ENCODE peak calls at places on chromosome 5, in five cellular contexts. B is IMR-90, W is mesendoderm, P is neuronal stem cell, N is H1. F is an unnamed sample.

GRCh38 chr5:14191325-14191724 is 48.2 kb downstream of the TRIO start:
- DNase-seq in B (no peak), W (no peak), P (no peak), N (no peak), F (no peak)

GRCh38 chr5:10036136-10036535 is 213.6 kb downstream of the ATPSCKMT start:
- DNase-seq in B (peak; percentile 58), W (no peak), P (no peak), N (no peak), F (no peak)

GRCh38 chr5:175246242-175246891 is 197.6 kb downstream of the DRD1 start:
- DNase-seq in B (peak; percentile 98), W (peak; percentile 71), P (no peak), N (peak; percentile 5), F (peak; percentile 61)

GRCh38 chr5:128644863-128645262 is 106.8 kb upstream of the FBN2 start:
- DNase-seq in B (peak; percentile 96), W (no peak), P (no peak), N (no peak), F (peak; percentile 60)

GRCh38 chr5:96413028-96413427 is 20.0 kb downstream of the PCSK1 start:
- DNase-seq in B (no peak), W (no peak), P (no peak), N (no peak), F (no peak)

GRCh38 chr5:135034186-135034962 is at the start of gene PITX1:
- DNase-seq in B (peak; percentile 69), W (peak; percentile 81), P (peak; percentile 64), N (no peak), F (peak; percentile 68)

GRCh38 chr5:53091304-53091703 is 18.3 kb downstream of the MOCS2 start:
- DNase-seq in B (peak; percentile 72), W (peak; percentile 21), P (no peak), N (no peak), F (peak; percentile 38)

GRCh38 chr5:164504141-164504772 is 998.8 kb downstream of the MAT2B start:
- DNase-seq in B (peak; percentile 69), W (peak; percentile 59), P (peak; percentile 56), N (no peak), F (peak; percentile 61)

GRCh38 chr5:96297867-96298266 is 135.2 kb downstream of the PCSK1 start:
- DNase-seq in B (peak; percentile 100), W (no peak), P (no peak), N (no peak), F (peak; percentile 100)

GRCh38 chr5:91706785-91707520 is 323.8 kb upstream of the ARRDC3 start:
- DNase-seq in B (no peak), W (no peak), P (no peak), N (no peak), F (no peak)

GRCh38 chr5:34490501-34491250 is 165.5 kb upstream of the RAI14 start:
- DNase-seq in B (no peak), W (peak; percentile 83), P (no peak), N (no peak), F (peak; percentile 73)

GRCh38 chr5:42950466-42951168 is 89.5 kb downstream of the ANXA2R start:
- DNase-seq in B (peak; percentile 100), W (peak; percentile 79), P (no peak), N (no peak), F (peak; percentile 96)

GRCh38 chr5:125148076-125148475 is 401.6 kb upstream of the ZNF608 start:
- DNase-seq in B (no peak), W (no peak), P (no peak), N (no peak), F (no peak)

GRCh38 chr5:96638566-96638965 is 23.6 kb upstream of the CAST start:
- DNase-seq in B (no peak), W (no peak), P (no peak), N (no peak), F (no peak)

GRCh38 chr5:115455241-115455640 is 89.3 kb downstream of the FEM1C start:
- DNase-seq in B (peak; percentile 85), W (no peak), P (no peak), N (no peak), F (peak; percentile 88)

GRCh38 chr5:93126634-93127033 is 454.4 kb downstream of the NR2F1-AS1 start:
- DNase-seq in B (peak; percentile 72), W (no peak), P (no peak), N (no peak), F (no peak)

GRCh38 chr5:176819476-176819875 is 9.1 kb downstream of the UNC5A start:
- DNase-seq in B (no peak), W (peak; percentile 22), P (no peak), N (no peak), F (no peak)

GRCh38 chr5:113142186-113142585 is 165.6 kb downstream of the DCP2 start:
- DNase-seq in B (no peak), W (no peak), P (no peak), N (no peak), F (no peak)

GRCh38 chr5:98775962-98776687 is 2.7 kb downstream of the RGMB start:
- DNase-seq in B (peak; percentile 81), W (no peak), P (no peak), N (no peak), F (peak; percentile 57)

GRCh38 chr5:74685979-74686631 is 1.1 kb downstream of the HEXB start:
- DNase-seq in B (peak; percentile 68), W (peak; percentile 14), P (no peak), N (no peak), F (peak; percentile 22)

GRCh38 chr5:95808686-95809413 is 13.7 kb downstream of the GLRX start:
- DNase-seq in B (peak; percentile 52), W (no peak), P (no peak), N (no peak), F (peak; percentile 86)

GRCh38 chr5:81751836-81752643 is 1.1 kb upstream of the SSBP2 start:
- DNase-seq in B (no peak), W (peak; percentile 50), P (peak; percentile 57), N (no peak), F (no peak)

GRCh38 chr5:139708434-139708849 is 60.3 kb downstream of the CXXC5 start:
- DNase-seq in B (no peak), W (no peak), P (no peak), N (no peak), F (no peak)

GRCh38 chr5:15365040-15365439 is 134.9 kb upstream of the FBXL7 start:
- DNase-seq in B (no peak), W (no peak), P (no peak), N (no peak), F (no peak)

GRCh38 chr5:16791036-16791705 is 144.9 kb downstream of the MYO10 start:
- DNase-seq in B (peak; percentile 74), W (peak; percentile 48), P (peak; percentile 58), N (no peak), F (peak; percentile 79)

GRCh38 chr5:80408475-80408875 is 611 bp downstream of the ZFYVE16 start:
- DNase-seq in B (peak; percentile 38), W (peak; percentile 85), P (no peak), N (peak; percentile 21), F (peak; percentile 83)

GRCh38 chr5:80408976-80409926 is 1.4 kb downstream of the ZFYVE16 start:
- DNase-seq in B (peak; percentile 19), W (no peak), P (no peak), N (no peak), F (peak; percentile 43)

GRCh38 chr5:80406980-80407734 is 707 bp upstream of the ZFYVE16 start:
- DNase-seq in B (peak; percentile 1), W (no peak), P (peak; percentile 4), N (no peak), F (peak; percentile 77)

GRCh38 chr5:80411589-80412219 is 3.8 kb downstream of the ZFYVE16 start:
- DNase-seq in B (peak; percentile 7), W (no peak), P (no peak), N (no peak), F (peak; percentile 9)

DNA sequence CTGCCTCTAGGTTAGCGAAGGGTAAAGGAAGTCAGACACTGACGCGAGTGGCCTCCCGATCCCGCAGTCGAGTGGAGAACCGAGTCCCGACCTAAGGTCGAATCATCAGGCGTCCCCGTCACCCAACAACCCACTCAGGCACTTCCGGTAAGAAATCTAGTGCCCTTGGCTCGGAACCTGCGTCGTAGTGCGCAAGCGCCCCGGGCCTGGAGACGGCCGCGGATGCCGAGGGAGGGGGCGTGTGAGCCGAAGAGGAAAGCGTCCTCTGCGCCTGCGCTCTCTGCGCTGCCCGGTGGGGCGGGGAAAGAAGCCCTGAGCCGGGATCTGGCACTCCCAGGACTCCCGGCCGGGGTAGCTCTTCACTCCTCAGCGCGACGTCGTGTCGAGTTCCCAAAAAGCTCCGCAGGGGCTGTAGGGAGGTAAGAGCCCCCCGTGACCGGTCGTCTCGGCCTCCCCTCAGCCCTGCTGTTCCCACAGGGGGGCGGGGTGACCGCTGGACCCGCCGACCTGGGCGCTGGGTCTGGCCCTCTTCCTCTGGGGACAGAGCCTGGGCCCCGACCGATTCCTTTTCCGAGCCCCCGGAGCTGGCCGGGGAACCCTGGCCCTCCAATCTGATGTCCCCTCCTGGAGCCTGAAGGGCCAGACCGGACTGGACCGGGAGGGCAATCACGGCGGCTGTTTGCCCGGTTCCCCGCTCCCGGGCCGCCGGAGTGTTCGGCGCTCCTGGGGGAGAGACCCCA is at the start of gene ZFYVE16:
- DNase-seq in B (peak; percentile 96), W (peak; percentile 98), P (peak; percentile 96), N (peak; percentile 85), F (peak; percentile 98)
- H2BK5ac ChIP-seq in B (peak within 1 kb of the TSS; percentile 92), W (peak within 1 kb of the TSS; percentile 76), P (peak within 1 kb of the TSS; percentile 91), N (peak within 1 kb of the TSS; percentile 96), F (peak within 1 kb of the TSS; percentile 66)

GRCh38 chr5:156914371-156914737 is 48.7 kb downstream of the TIMD4 start:
- DNase-seq in B (no peak), W (no peak), P (no peak), N (no peak), F (no peak)
- H3K4me3 ChIP-seq in B (no peak overlapping the region), W (no peak overlapping the region), P (no peak overlapping the region), N (no peak overlapping the region), F (no peak overlapping the region)

DNA sequence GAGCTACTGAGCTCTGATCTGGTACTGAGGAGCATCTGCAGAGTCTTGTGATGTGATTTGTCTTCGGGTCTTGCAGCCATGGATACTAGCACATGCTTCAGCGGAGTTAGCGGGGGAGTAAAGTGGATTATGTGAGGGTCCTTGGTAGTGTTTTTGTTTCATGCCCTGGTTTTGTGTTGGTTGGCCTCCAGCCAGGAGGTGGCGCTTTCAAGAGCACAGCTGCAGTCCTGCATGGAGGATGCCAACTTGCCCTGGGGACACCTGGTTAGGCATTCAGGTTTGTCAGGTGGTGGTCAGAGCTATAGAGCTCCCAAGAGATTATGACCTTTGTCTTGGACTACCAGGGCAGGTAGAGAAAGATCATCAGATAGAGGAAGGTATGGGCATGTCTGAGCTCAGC is 185.8 kb upstream of the CDH6 start:
- DNase-seq in B (no peak), W (peak; percentile 9), P (no peak), N (no peak), F (no peak)
- H2BK15ac ChIP-seq in B (no peak overlapping the region), W (no peak overlapping the region), P (no peak overlapping the region), N (no peak overlapping the region), F (no peak overlapping the region)

GRCh38 chr5:180809403-180810209 is 7.0 kb upstream of the MGAT1 start:
- DNase-seq in B (peak; percentile 88), W (peak; percentile 93), P (peak; percentile 81), N (no peak), F (peak; percentile 95)
- H2BK5ac ChIP-seq in B (peak overlapping the region; percentile 99), W (peak overlapping the region; percentile 45), P (peak overlapping the region; percentile 98), N (peak overlapping the region; percentile 98), F (peak overlapping the region; percentile 87)

DNA sequence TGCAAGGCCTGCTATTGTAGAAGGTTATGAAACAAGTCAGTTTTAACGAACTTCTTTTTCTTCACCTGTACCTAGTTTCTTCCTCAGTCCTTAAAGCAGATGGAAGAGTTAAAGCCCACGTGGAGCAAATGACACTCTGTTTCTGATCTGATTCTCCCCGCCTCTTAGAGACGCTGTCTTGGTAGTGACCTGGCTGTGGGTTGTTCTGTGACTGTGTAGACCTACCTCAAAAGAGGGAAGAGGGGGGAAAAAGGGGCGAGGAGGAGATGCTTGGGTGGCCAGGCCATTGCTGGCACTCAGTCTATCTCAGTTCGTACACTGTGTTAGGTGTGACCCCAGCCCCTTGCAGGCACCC is 610 bp downstream of the GFRA3 start:
- DNase-seq in B (no peak), W (no peak), P (no peak), N (no peak), F (no peak)
- H3K4me3 ChIP-seq in B (peak overlapping the region; percentile 30), W (no peak overlapping the region), P (peak overlapping the region; percentile 81), N (peak overlapping the region; percentile 63), F (peak overlapping the region; percentile 47)

F was measured in mesenchymal stem cell.